ENCODE peak calls at places on chromosome 5, in five cellular contexts. M is NCI-H2107, V is coronary artery, L is Calu3, Q is left kidney. G is an unnamed sample.

GRCh38 chr5:131505237-131505908 is 129.7 kb downstream of the RAPGEF6 start:
- DNase-seq in M (no peak), V (no peak), L (no peak), Q (no peak), G (no peak)

GRCh38 chr5:151086192-151086869 is 5.5 kb upstream of the TNIP1 start:
- DNase-seq in M (no peak), V (no peak), L (no peak), Q (no peak), G (no peak)

GRCh38 chr5:143026380-143026779 is 256.2 kb downstream of the ARHGAP26 start:
- DNase-seq in M (no peak), V (no peak), L (no peak), Q (peak), G (no peak)

GRCh38 chr5:139828207-139828895 is 32.7 kb downstream of the PSD2 start:
- DNase-seq in M (no peak), V (no peak), L (no peak), Q (peak), G (no peak)

GRCh38 chr5:5158472-5158895 is 18.4 kb downstream of the ADAMTS16 start:
- DNase-seq in M (no peak), V (no peak), L (no peak), Q (no peak), G (no peak)

GRCh38 chr5:74895906-74896305 is 29.7 kb upstream of the FAM169A start:
- DNase-seq in M (no peak), V (no peak), L (no peak), Q (no peak), G (peak)

GRCh38 chr5:168647083-168647482 is 67.9 kb upstream of the PANK3 start:
- DNase-seq in M (no peak), V (no peak), L (peak), Q (no peak), G (no peak)

GRCh38 chr5:51573835-51574234 is 190.6 kb downstream of the ISL1 start:
- DNase-seq in M (no peak), V (no peak), L (no peak), Q (no peak), G (no peak)

GRCh38 chr5:26121343-26121742 is 917.0 kb downstream of the CDH9 start:
- DNase-seq in M (no peak), V (no peak), L (no peak), Q (peak), G (no peak)

GRCh38 chr5:135831439-135832262 is 2.8 kb upstream of the SLC25A48 start:
- DNase-seq in M (no peak), V (peak), L (no peak), Q (no peak), G (no peak)

GRCh38 chr5:74200560-74200959 is 440.0 kb downstream of the ENC1 start:
- DNase-seq in M (no peak), V (no peak), L (peak), Q (no peak), G (no peak)

GRCh38 chr5:99076600-99077253 is 147.9 kb upstream of the CHD1 start:
- DNase-seq in M (no peak), V (no peak), L (no peak), Q (no peak), G (no peak)

GRCh38 chr5:78065073-78065472 is 229.4 kb downstream of the AP3B1 start:
- DNase-seq in M (no peak), V (no peak), L (no peak), Q (no peak), G (no peak)

GRCh38 chr5:95848701-95849100 is 26.2 kb upstream of the GLRX start:
- DNase-seq in M (no peak), V (no peak), L (no peak), Q (no peak), G (no peak)

GRCh38 chr5:132497488-132497997 is 7.0 kb upstream of the IRF1 start:
- DNase-seq in M (no peak), V (peak), L (peak), Q (peak), G (peak)

GRCh38 chr5:58933891-58934628 is 351.2 kb downstream of the RAB3C start:
- DNase-seq in M (no peak), V (no peak), L (no peak), Q (no peak), G (no peak)

GRCh38 chr5:176740702-176741565 is 69.4 kb upstream of the UNC5A start:
- DNase-seq in M (no peak), V (peak), L (no peak), Q (peak), G (no peak)

GRCh38 chr5:151155149-151155776 is 2.3 kb downstream of the ANXA6 start:
- DNase-seq in M (no peak), V (no peak), L (no peak), Q (no peak), G (no peak)

GRCh38 chr5:36392818-36393217 is 91.1 kb upstream of the RANBP3L start:
- DNase-seq in M (no peak), V (no peak), L (no peak), Q (no peak), G (no peak)

GRCh38 chr5:148912146-148912545 is 85.7 kb downstream of the ADRB2 start:
- DNase-seq in M (no peak), V (no peak), L (peak), Q (no peak), G (no peak)

GRCh38 chr5:93512799-93513198 is 68.2 kb downstream of the NR2F1-AS1 start:
- DNase-seq in M (no peak), V (no peak), L (no peak), Q (no peak), G (no peak)

GRCh38 chr5:146919304-146919703 is 40.7 kb upstream of the PPP2R2B start:
- DNase-seq in M (no peak), V (no peak), L (no peak), Q (peak), G (no peak)

GRCh38 chr5:143644751-143645150 is 167.2 kb upstream of the HMHB1 start:
- DNase-seq in M (no peak), V (no peak), L (no peak), Q (peak), G (no peak)

GRCh38 chr5:73764586-73764985 is 138.6 kb downstream of the ARHGEF28 start:
- DNase-seq in M (no peak), V (no peak), L (peak), Q (no peak), G (no peak)

GRCh38 chr5:38650540-38651275 is 94.3 kb upstream of the LIFR start:
- DNase-seq in M (no peak), V (no peak), L (no peak), Q (peak), G (no peak)

GRCh38 chr5:78985407-78986223 is 505 bp upstream of the ARSB start:
- DNase-seq in M (no peak), V (no peak), L (peak), Q (peak), G (peak)

GRCh38 chr5:92838253-92838652 is 742.8 kb downstream of the NR2F1-AS1 start:
- DNase-seq in M (no peak), V (no peak), L (peak), Q (peak), G (no peak)

GRCh38 chr5:117473075-117473595 is 898.5 kb upstream of the SEMA6A start:
- DNase-seq in M (no peak), V (no peak), L (no peak), Q (no peak), G (no peak)

GRCh38 chr5:109524555-109524954 is 114.8 kb upstream of the PJA2 start:
- DNase-seq in M (no peak), V (no peak), L (no peak), Q (no peak), G (no peak)

GRCh38 chr5:83559141-83559785 is 87.7 kb downstream of the VCAN start:
- DNase-seq in M (no peak), V (no peak), L (peak), Q (peak), G (no peak)

GRCh38 chr5:83718195-83718825 is 2.3 kb downstream of the HAPLN1 start:
- DNase-seq in M (no peak), V (no peak), L (peak), Q (peak), G (no peak)

G was measured in lower lobe of right lung.